ENCODE peak calls at places on chromosomes 13 and 19, in four cellular contexts. T is CD8-positive, alpha-beta T cell; K is foreskin fibroblast; D is ACHN. J is an unnamed sample.

GRCh38 chr13:36134632-36135031 is 3.5 kb upstream of the DCLK1 start:
- DNase-seq in K (no peak), T (no peak), D (no peak), J (no peak)

GRCh38 chr19:32830231-32831014 is 39.1 kb downstream of the SLC7A9 start:
- DNase-seq in T (no peak), K (peak; percentile 24), D (peak; percentile 90), J (no peak)

GRCh38 chr13:80840313-80840976 is 499.5 kb upstream of the SPRY2 start:
- DNase-seq in T (no peak), D (no peak), K (peak; percentile 97), J (no peak)

GRCh38 chr19:19420570-19421301 is 15.3 kb downstream of the GATAD2A start:
- DNase-seq in D (no peak), T (peak; percentile 6), K (no peak), J (no peak)

GRCh38 chr19:2775556-2776430 is 7.3 kb downstream of the SGTA start:
- DNase-seq in D (peak; percentile 11), T (peak; percentile 47), K (peak; percentile 46), J (peak; percentile 71)

GRCh38 chr13:24502567-24503375 is 9.8 kb downstream of the PARP4 start:
- DNase-seq in T (no peak), D (peak; percentile 72), K (peak; percentile 84), J (no peak)

GRCh38 chr19:47363758-47364529 is 14.8 kb downstream of the DHX34 start:
- DNase-seq in D (no peak), K (peak; percentile 72), T (no peak), J (no peak)

GRCh38 chr13:49627831-49628652 is at the start of gene ARL11:
- DNase-seq in T (peak; percentile 35), K (no peak), D (no peak), J (peak; percentile 58)

GRCh38 chr13:45335397-45336024 is 5.5 kb downstream of the TPT1 start:
- DNase-seq in D (no peak), K (peak; percentile 50), T (no peak), J (no peak)